ENCODE peak calls at places on chromosomes 13 and 19, in five cellular contexts. Y is NCI-H1930, N is EL, M is NCI-H774, K is progenitor cell of endocrine pancreas. T is an unnamed sample.
A peak's percentile ranks its signal among the peaks of the same experiment; 100 is the strongest.

GRCh38 chr13:99354371-99354951 is 47.3 kb upstream of the GPR183 start:
- DNase-seq in Y (no peak), N (peak; percentile 19), M (no peak), K (no peak), T (no peak)

GRCh38 chr19:4474504-4475136 is 2.5 kb downstream of the HDGFL2 start:
- DNase-seq in Y (peak; percentile 65), N (peak; percentile 76), M (no peak), K (no peak), T (peak; percentile 48)

GRCh38 chr19:6476155-6476895 is 5.3 kb downstream of the DENND1C start:
- DNase-seq in Y (peak; percentile 80), N (peak; percentile 60), M (peak; percentile 77), K (peak; percentile 78), T (no peak)

GRCh38 chr13:95530178-95530577 is 22.3 kb upstream of the CLDN10 start:
- DNase-seq in Y (no peak), N (peak; percentile 50), M (no peak), K (no peak), T (no peak)

GRCh38 chr13:74678308-74678958 is 544.2 kb upstream of the KLF12 start:
- DNase-seq in Y (no peak), N (no peak), M (no peak), K (no peak), T (no peak)

GRCh38 chr19:50658438-50659317 is 9.4 kb downstream of the C19orf81 start:
- DNase-seq in Y (peak; percentile 99), N (peak; percentile 81), M (no peak), K (peak; percentile 83), T (no peak)

GRCh38 chr13:104773775-104774174 is 1707.6 kb upstream of the SLC10A2 start:
- DNase-seq in Y (peak; percentile 30), N (peak; percentile 34), M (peak; percentile 82), K (no peak), T (no peak)

GRCh38 chr13:70604448-70604847 is 496.2 kb upstream of the KLHL1 start:
- DNase-seq in Y (no peak), N (no peak), M (no peak), K (no peak), T (no peak)

GRCh38 chr13:34308725-34309124 is 490.8 kb downstream of the RFC3 start:
- DNase-seq in Y (no peak), N (peak; percentile 9), M (no peak), K (no peak), T (no peak)

GRCh38 chr13:35530147-35530546 is 53.7 kb upstream of the MAB21L1 start:
- DNase-seq in Y (no peak), N (no peak), M (no peak), K (no peak), T (no peak)

GRCh38 chr13:66926200-66926850 is 303.8 kb downstream of the PCDH9 start:
- DNase-seq in Y (no peak), N (no peak), M (no peak), K (no peak), T (no peak)

GRCh38 chr13:113849546-113849945 is 14.3 kb downstream of the GAS6 start:
- DNase-seq in Y (no peak), N (peak; percentile 63), M (no peak), K (no peak), T (no peak)

GRCh38 chr13:52127783-52128702 is 830 bp downstream of the NEK5 start:
- DNase-seq in Y (peak; percentile 72), N (peak; percentile 62), M (peak; percentile 24), K (peak; percentile 42), T (no peak)

GRCh38 chr19:46678110-46678732 is 17.2 kb upstream of the DACT3 start:
- DNase-seq in Y (no peak), N (peak; percentile 26), M (no peak), K (no peak), T (no peak)